ENCODE peak calls at places on chromosomes 6 and 20, in four cellular contexts. L, H, T and U are unnamed samples. For H3K36me3, H3K4me1 and H3K9me3, the result is how much of the 10 kb centered on the place peaks cover.

GRCh38 chr6:140736227-140736626 is 1361.8 kb upstream of the CITED2 start:
- DNase-seq in T (no peak), H (no peak), L (no peak), U (no peak)

GRCh38 chr6:34359438-34360158 is 32.9 kb downstream of the NUDT3 start:
- DNase-seq in T (no peak), L (no peak), H (no peak), U (no peak)

GRCh38 chr20:62707981-62708521 is 585 bp upstream of the NTSR1 start:
- DNase-seq in L (no peak), T (no peak), H (peak), U (peak)

GRCh38 chr6:154187203-154187602 is 148.2 kb downstream of the OPRM1 start:
- DNase-seq in H (no peak), L (no peak), T (no peak), U (no peak)

GRCh38 chr6:26196846-26197683 is 109.8 kb downstream of the HFE start:
- DNase-seq in L (peak), T (peak), H (peak), U (peak)

GRCh38 chr6:133377219-133377618 is 136.1 kb downstream of the EYA4 start:
- DNase-seq in H (no peak), L (no peak), T (peak), U (no peak)

GRCh38 chr6:117396228-117396627 is 29.5 kb downstream of the ROS1 start:
- DNase-seq in T (no peak), H (no peak), L (no peak), U (no peak)

GRCh38 chr6:41657131-41658094 is 19.1 kb downstream of the MDFI start:
- DNase-seq in T (no peak), L (no peak), H (no peak), U (no peak)

GRCh38 chr20:10060223-10060622 is 25.4 kb downstream of the ANKEF1 start:
- DNase-seq in L (no peak), H (no peak), T (peak), U (no peak)

GRCh38 chr6:143236151-143236788 is 175.6 kb downstream of the AIG1 start:
- DNase-seq in H (no peak), L (no peak), T (no peak), U (no peak)

GRCh38 chr6:126020305-126021050 is 34.1 kb downstream of the TRMT11 start:
- DNase-seq in L (no peak), H (no peak), T (no peak), U (no peak)
- H3K36me3 ChIP-seq in L (under half), H (under half), T (under half), U (under half)

DNA sequence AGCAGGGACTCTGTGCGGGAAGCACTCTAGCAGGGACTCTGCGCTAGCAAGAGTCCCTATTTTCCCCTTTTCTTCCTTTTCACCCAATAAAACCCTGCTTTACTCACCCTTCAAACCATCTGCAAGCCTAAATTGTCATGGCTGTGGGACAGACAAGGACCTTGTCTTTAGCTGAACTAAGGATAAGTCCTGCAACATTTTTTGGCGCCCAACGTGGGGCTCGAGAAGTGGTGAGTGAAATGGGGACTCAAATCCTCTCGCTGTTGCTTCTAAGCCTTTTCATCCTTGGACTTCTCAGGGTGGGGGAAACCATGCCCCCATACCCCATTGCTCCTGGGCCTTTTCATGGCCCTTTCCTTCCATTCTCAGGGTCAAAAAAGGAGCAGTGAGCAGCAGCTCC is 46.4 kb downstream of the IMPG1 start:
- DNase-seq in T (no peak), L (no peak), H (peak), U (peak)
- H3K4me1 ChIP-seq in T (under half), L (under half), H (under half), U (under half)

DNA sequence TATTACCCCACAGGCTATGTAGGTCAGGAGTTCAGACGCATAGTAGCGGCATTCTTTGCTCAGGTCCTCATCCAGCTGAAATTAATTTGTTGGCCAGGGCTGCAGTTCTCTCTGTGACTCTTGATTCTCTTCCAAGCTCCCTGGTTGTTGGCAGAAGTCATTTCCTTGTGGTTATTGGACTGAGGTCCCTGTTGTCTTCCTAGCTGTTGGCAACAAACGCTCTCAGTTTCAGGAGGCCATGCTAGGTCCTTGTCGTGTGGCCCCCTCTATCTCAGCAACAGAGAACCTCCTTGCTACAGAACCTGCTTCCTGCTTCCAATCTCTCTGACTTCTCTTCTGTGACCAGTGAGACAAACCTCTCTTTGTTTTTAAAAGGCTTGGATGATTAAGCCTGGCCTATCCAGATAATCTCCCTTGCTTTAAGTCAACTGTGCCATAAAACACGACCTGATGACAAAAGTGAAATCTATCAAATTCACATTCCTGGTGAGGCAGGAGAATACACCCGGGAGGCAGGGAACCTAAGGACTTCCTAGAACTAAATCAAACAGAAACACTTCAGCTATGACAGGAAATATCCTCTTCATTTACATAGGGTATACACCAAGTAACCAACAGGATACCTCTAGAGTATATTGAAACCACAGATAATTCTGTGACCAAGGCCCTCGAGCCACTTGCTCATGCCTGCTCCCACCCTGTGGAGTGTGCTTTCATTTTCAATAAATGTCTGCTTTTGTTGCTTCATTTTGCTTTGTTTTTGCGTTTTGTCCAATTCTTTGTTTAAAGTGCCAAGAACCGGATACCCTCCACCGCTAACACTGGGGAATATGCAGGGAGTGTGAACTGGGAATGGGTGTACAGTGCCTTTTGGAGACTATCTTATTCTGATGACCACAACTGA is 196.0 kb downstream of the BTBD3 start:
- DNase-seq in L (no peak), H (no peak), T (peak), U (no peak)
- H3K9me3 ChIP-seq in L (under half), H (under half), T (under half), U (under half)

GRCh38 chr6:39904946-39905639 is 29.2 kb downstream of the MOCS1 start:
- DNase-seq in L (no peak), H (no peak), T (no peak), U (no peak)
- H3K36me3 ChIP-seq in L (under half), H (under half), T (under half), U (under half)

GRCh38 chr6:11427827-11428245 is 109.7 kb upstream of the TMEM170B start:
- DNase-seq in H (no peak), T (no peak), L (no peak), U (no peak)

GRCh38 chr6:11429577-11429976 is 108.0 kb upstream of the TMEM170B start:
- DNase-seq in T (no peak), H (no peak), L (no peak), U (no peak)

GRCh38 chr6:11427091-11427739 is 110.3 kb upstream of the TMEM170B start:
- DNase-seq in T (no peak), L (no peak), H (no peak), U (no peak)

GRCh38 chr6:11428895-11429294 is 108.7 kb upstream of the TMEM170B start:
- DNase-seq in T (no peak), H (peak), L (no peak), U (no peak)

GRCh38 chr6:11428351-11428750 is 109.2 kb upstream of the TMEM170B start:
- DNase-seq in T (no peak), H (no peak), L (no peak), U (no peak)
- H3K4me1 ChIP-seq in T (under half), H (under half), L (under half), U (under half)

DNA sequence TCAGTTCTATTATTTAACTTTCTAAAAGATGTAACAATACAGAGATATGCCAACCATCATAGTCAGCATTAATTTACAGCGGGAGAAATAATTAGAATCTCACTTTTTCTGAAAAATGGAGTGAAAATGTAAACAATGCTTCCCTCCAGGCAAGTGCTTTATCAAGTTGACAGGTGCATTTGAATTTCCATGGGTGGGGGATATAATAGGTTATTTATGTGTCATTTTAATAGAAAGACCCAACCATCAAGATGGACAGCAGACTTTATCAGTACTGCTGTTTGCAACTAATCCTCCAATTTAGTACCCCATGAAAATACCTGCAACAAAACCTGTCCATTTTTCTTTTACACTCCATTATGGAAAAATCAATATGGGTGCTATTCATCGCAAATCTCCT is 780.1 kb downstream of the TFAP2A start:
- DNase-seq in T (no peak), H (no peak), L (no peak), U (peak)
- H3K9me3 ChIP-seq in T (under half), H (under half), L (under half), U (under half)